ENCODE peak calls at places on chromosomes 3 and 15, in eight cellular contexts. E is right atrium auricular region, W is stomach, K is neuronal stem cell, N is mucosa of descending colon, B is choroid plexus epithelial cell, F is cardiac fibroblast, M is fibroblast of mammary gland. Q is an unnamed sample.

GRCh38 chr15:89104172-89104564 is 15.9 kb downstream of the ABHD2 start:
- DNase-seq in M (peak), K (no peak), B (peak), F (peak), N (no peak), E (no peak), W (no peak), Q (peak)

GRCh38 chr3:63639821-63640220 is 12.7 kb upstream of the SNTN start:
- DNase-seq in M (no peak), W (no peak), K (no peak), N (no peak), E (no peak), F (no peak), B (no peak), Q (no peak)

GRCh38 chr3:30370681-30371271 is 235.6 kb upstream of the TGFBR2 start:
- DNase-seq in K (no peak), M (peak), N (no peak), F (peak), B (peak), E (no peak), W (no peak), Q (no peak)

GRCh38 chr3:153528473-153528872 is 366.4 kb downstream of the RAP2B start:
- DNase-seq in N (no peak), W (no peak), B (no peak), K (no peak), F (no peak), E (no peak), M (no peak), Q (no peak)

GRCh38 chr3:186782542-186783069 is 771 bp upstream of the EIF4A2 start:
- DNase-seq in K (no peak), M (no peak), B (no peak), W (no peak), N (no peak), F (no peak), E (no peak), Q (no peak)

GRCh38 chr3:112976001-112976400 is 1.1 kb upstream of the CD200R1 start:
- DNase-seq in E (no peak), F (no peak), M (no peak), K (no peak), B (no peak), N (no peak), W (no peak), Q (no peak)

GRCh38 chr3:14634763-14635400 is 16.7 kb upstream of the CCDC174 start:
- DNase-seq in E (no peak), F (no peak), B (no peak), N (peak), M (peak), K (no peak), W (no peak), Q (no peak)

GRCh38 chr3:51967384-51968174 is at the start of gene PCBP4:
- DNase-seq in N (peak), B (no peak), M (no peak), K (no peak), W (peak), F (peak), E (peak), Q (no peak)

GRCh38 chr3:152126260-152126659 is 142.5 kb upstream of the MBNL1 start:
- DNase-seq in B (peak), N (no peak), E (no peak), K (no peak), F (peak), M (peak), W (no peak), Q (peak)

GRCh38 chr15:63832620-63833245 is 1.0 kb downstream of the HERC1 start:
- DNase-seq in M (peak), N (no peak), F (peak), E (no peak), B (no peak), K (no peak), W (no peak), Q (no peak)

GRCh38 chr15:33234019-33234418 is 39.5 kb upstream of the FMN1 start:
- DNase-seq in F (peak), K (peak), E (no peak), M (peak), W (no peak), B (peak), N (peak), Q (no peak)

GRCh38 chr15:65182538-65182937 is 2.6 kb downstream of the CLPX start:
- DNase-seq in F (no peak), E (no peak), B (no peak), W (no peak), M (no peak), N (no peak), K (no peak), Q (no peak)
- H3K4me3 ChIP-seq in F (no peak), E (no peak), B (no peak), W (peak), M (no peak), N (no peak), K (no peak), Q (no peak)

GRCh38 chr3:179526989-179527391 is 35.7 kb upstream of the ACTL6A start:
- DNase-seq in N (peak), W (no peak), B (peak), K (peak), F (peak), M (peak), E (peak), Q (peak)
- H3K4me3 ChIP-seq in N (no peak), W (no peak), B (peak), K (peak), F (no peak), M (no peak), E (peak), Q (no peak)

DNA sequence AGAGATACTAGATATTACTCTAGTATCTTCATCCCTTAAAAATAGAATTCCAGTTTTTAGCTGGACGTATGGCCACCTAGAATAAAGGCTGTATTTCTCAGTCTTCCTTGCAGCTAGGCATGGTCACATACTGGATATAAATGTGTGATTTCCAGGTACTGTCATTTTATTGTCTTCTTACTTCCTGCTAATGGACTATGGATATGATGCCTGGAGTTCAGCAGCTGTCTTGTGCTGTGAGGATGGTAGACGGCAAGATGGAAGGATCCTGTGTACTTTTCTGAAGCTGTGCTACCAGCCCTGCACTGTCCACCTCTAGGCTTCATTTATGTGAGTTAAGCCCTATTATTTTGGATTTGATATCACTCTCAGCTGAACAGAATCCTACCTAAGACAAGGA is 83.4 kb downstream of the EBLN2 start:
- DNase-seq in E (no peak), B (no peak), F (no peak), W (no peak), N (no peak), K (no peak), M (no peak), Q (no peak)
- H3K4me3 ChIP-seq in E (no peak), B (no peak), F (no peak), W (no peak), N (no peak), K (no peak), M (no peak), Q (no peak)

DNA sequence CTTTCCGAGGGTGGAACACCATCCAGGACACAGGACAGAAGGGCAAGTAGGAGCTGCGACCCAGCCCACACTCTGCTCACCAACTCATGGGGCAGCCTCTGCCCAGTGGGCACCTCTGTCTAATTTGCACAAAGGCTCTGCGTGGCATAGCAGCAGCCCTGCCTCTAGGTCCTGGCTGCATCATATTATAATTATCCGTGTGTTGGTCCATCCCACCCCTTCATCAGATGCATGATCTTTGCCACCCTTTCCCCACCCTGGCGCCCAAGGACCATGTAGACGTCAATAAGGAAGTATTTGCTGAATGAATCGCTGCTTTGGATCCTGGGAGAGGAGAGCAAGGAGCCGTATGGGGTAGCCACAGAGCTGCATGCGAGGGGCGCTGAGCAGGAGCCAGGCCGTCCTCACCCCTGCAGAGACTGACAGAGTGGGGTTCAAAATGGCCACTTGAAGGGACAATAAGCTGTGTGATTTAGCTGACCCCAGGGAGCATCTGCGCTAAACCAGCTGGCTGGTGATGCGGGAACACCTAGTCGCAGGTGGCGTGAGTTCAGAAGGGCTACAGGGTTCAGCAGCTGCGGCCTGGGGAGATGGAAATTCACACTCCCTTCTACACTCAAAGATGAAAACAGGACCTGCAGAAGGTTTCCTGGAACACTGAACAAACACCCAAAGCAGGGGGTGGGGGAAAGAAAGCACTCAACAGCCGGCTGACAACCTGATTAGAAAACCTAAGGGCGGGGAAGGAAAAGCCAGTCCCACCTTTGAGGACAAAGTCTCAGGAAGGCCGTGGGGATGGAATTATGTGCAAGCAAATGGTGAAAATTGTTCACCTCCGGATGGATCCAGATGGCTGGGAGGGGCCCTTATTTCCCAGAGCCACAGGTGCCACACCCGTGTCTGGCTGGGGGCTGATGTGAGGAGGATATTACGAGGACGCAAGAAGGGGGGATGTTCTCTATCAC is 6.4 kb downstream of the MGLL start:
- DNase-seq in F (no peak), W (peak), E (no peak), K (no peak), M (no peak), N (peak), B (no peak), Q (no peak)
- H3K4me3 ChIP-seq in F (no peak), W (no peak), E (no peak), K (no peak), M (no peak), N (no peak), B (no peak), Q (no peak)

Q was measured in skeletal muscle cell.